ENCODE peak calls at places on chromosomes 11 and 22, in seven cellular contexts. B is GM12878, I is K562, H is HepG2, F is H1, W is SK-N-SH, O is GM12892. L is an unnamed sample.

GRCh38 chr11:5242933-5243844 is 6.5 kb downstream of the HBG1 start:
- DNase-seq in F (no peak), I (no peak), W (no peak), B (no peak), O (no peak), H (no peak), L (no peak)

GRCh38 chr22:19655399-19655798 is 58.9 kb upstream of the SEPTIN5 start:
- DNase-seq in B (no peak), H (no peak), O (no peak), W (no peak), I (no peak), F (no peak), L (no peak)

GRCh38 chr11:62554377-62554776 is 7.8 kb upstream of the AHNAK start:
- DNase-seq in O (no peak), H (no peak), F (no peak), W (no peak), B (no peak), I (no peak), L (no peak)

GRCh38 chr11:36376315-36376887 is 80.3 kb downstream of the PRR5L start:
- DNase-seq in O (no peak), F (no peak), H (no peak), I (no peak), W (peak), B (no peak), L (no peak)

GRCh38 chr11:10511046-10511711 is 29.8 kb downstream of the RNF141 start:
- DNase-seq in W (no peak), B (no peak), O (no peak), F (peak), I (no peak), H (no peak), L (no peak)

GRCh38 chr11:32385998-32386397 is 49.3 kb downstream of the WT1 start:
- DNase-seq in H (peak), B (no peak), W (peak), F (peak), I (peak), O (no peak), L (no peak)

GRCh38 chr11:31110825-31111224 is 258.7 kb downstream of the DCDC1 start:
- DNase-seq in I (no peak), H (no peak), B (no peak), W (no peak), F (no peak), O (no peak), L (no peak)

GRCh38 chr22:49514656-49515055 is 313.0 kb downstream of the BRD1 start:
- DNase-seq in H (no peak), F (no peak), I (no peak), O (no peak), W (no peak), B (no peak), L (no peak)

GRCh38 chr11:10415817-10416392 is 39.2 kb upstream of the AMPD3 start:
- DNase-seq in O (no peak), H (no peak), I (no peak), F (no peak), B (no peak), W (no peak), L (no peak)

GRCh38 chr22:31333648-31334047 is 12.5 kb downstream of the PATZ1 start:
- DNase-seq in F (no peak), B (no peak), I (no peak), W (no peak), H (no peak), O (no peak), L (no peak)

GRCh38 chr22:35400335-35400680 is 368 bp downstream of the MCM5 start:
- DNase-seq in I (no peak), O (no peak), F (no peak), H (no peak), W (no peak), B (no peak), L (no peak)

GRCh38 chr11:20066013-20066782 is 94.1 kb downstream of the DBX1 start:
- DNase-seq in B (no peak), H (no peak), I (no peak), O (no peak), W (no peak), F (no peak), L (no peak)

GRCh38 chr22:24200616-24201212 is 19.4 kb downstream of the SUSD2 start:
- DNase-seq in O (no peak), W (peak), B (no peak), I (no peak), F (no peak), H (peak), L (no peak)

GRCh38 chr22:46546466-46547178 is 9.2 kb upstream of the CELSR1 start:
- DNase-seq in O (no peak), F (no peak), I (no peak), H (no peak), W (no peak), B (no peak), L (no peak)

GRCh38 chr11:126336646-126337045 is 18.8 kb upstream of the ST3GAL4 start:
- DNase-seq in O (no peak), B (no peak), W (no peak), F (no peak), H (no peak), I (no peak), L (no peak)

GRCh38 chr11:23288001-23288783 is 427.9 kb upstream of the CCDC179 start:
- DNase-seq in F (no peak), W (no peak), I (no peak), B (no peak), O (no peak), H (no peak), L (no peak)

GRCh38 chr11:11486423-11486822 is 133.4 kb upstream of the CSNK2A3 start:
- DNase-seq in I (no peak), H (no peak), F (no peak), B (no peak), O (no peak), W (no peak), L (no peak)

GRCh38 chr11:106087815-106088435 is 10.5 kb downstream of the AASDHPPT start:
- DNase-seq in F (no peak), H (peak), O (no peak), B (no peak), I (no peak), W (peak), L (no peak)

GRCh38 chr11:65716774-65717405 is 3.7 kb downstream of the RNASEH2C start:
- DNase-seq in I (no peak), W (no peak), O (no peak), H (no peak), F (no peak), B (no peak), L (no peak)

GRCh38 chr11:128575956-128576340 is 11.4 kb downstream of the ETS1 start:
- DNase-seq in O (no peak), H (no peak), B (no peak), F (no peak), I (no peak), W (no peak), L (no peak)

GRCh38 chr11:69700278-69701140 is 3.3 kb downstream of the FGF19 start:
- DNase-seq in F (no peak), O (no peak), B (no peak), H (peak), I (peak), W (peak), L (no peak)

GRCh38 chr11:79363861-79364378 is 76.9 kb downstream of the TENM4 start:
- DNase-seq in O (no peak), W (no peak), F (no peak), H (no peak), I (no peak), B (no peak), L (no peak)

GRCh38 chr11:121082670-121083069 is 18.4 kb upstream of the TECTA start:
- DNase-seq in I (no peak), F (peak), O (no peak), W (no peak), B (no peak), H (no peak), L (no peak)

GRCh38 chr11:125990244-125990643 is 44.4 kb downstream of the VSIG10L2 start:
- DNase-seq in W (no peak), F (no peak), B (no peak), H (no peak), O (no peak), I (no peak), L (no peak)

GRCh38 chr11:61961570-61962212 is 5.7 kb downstream of the FTH1 start:
- DNase-seq in O (no peak), F (no peak), I (no peak), B (no peak), H (peak), W (no peak), L (no peak)

GRCh38 chr11:46918778-46919513 is 596 bp upstream of the LRP4 start:
- DNase-seq in H (no peak), F (no peak), W (no peak), B (no peak), O (no peak), I (no peak), L (no peak)

GRCh38 chr11:121914508-121914907 is 201.5 kb downstream of the BLID start:
- DNase-seq in B (no peak), W (no peak), H (no peak), O (no peak), F (no peak), I (no peak), L (no peak)

DNA sequence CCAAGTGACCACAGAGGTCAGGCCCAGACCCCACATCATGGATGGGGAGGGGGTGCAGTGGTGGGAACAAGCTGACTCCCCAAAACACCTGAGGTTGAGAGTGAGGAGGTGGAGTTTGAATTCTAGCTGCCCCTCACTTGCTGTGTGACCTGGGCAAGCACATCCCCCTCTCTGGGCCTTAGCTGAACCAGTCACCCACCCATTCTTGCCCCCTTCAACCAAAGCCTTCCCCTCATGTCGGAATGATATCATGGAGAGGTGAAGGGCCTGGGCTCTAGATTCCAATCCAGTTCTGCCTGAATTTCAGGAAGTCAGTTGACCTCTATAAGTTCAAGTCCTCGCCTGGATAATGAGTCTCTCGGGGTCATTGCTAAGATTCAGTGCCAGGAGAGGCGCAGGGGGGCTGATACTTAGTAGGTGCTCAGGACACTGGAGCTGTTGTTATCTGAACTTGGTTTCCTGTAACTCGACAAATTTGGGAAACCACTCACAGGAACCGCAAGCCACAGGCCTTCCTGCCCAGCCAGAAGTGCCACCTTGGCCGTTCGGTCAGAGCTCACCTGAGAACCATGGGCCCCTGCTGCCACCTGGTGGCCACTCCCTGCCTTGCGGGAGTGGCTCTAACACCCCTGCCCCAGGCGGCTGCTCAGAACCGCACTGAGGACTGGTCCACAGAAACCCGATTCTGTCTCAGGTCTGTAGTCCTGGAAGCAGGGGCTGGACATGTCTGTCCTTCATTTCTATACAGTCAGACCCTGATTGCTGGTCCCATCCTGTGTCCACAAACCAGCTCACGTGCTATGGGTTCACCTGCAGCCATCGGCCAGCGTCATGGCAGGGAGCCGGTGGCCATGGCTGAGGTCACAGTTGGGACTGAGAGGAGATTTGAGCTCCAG is 6.9 kb downstream of the CDC42EP1 start:
- DNase-seq in O (peak), I (no peak), F (no peak), B (peak), H (peak), W (peak), L (peak)
- TF ChIP-seq TAF1 in O (no peak), I (no peak), F (no peak), B (no peak), H (peak), W (no peak), L (no peak)

DNA sequence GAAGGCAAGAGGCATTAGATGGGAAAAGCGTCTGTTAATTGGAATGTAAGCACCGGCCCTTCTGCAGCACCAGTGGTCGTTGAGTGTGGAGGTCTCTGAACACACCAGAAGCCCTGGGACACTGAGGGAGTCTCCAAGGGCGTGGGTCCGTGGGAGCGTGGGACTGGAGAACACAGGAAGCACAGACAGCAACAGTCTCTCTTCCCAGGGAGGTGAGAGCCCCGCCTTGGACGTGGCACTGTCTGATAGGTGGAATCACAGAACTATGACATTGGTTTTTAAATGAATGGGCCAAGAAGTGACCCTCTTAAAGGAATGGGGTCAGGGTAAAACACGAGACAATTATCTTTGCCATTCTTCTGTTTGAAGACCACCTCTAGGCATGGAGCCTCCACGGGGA is 28.1 kb upstream of the BID start:
- DNase-seq in O (no peak), I (peak), W (no peak), F (no peak), B (no peak), H (no peak), L (no peak)
- TF ChIP-seq TAF1 in O (no peak), I (no peak), W (no peak), F (no peak), B (no peak), H (no peak), L (no peak)

GRCh38 chr11:71062199-71062598 is 190.2 kb downstream of the SHANK2 start:
- DNase-seq in I (no peak), O (no peak), H (no peak), W (no peak), F (no peak), B (no peak), L (no peak)
- TF ChIP-seq TAF1 in I (no peak), O (no peak), H (no peak), W (no peak), F (no peak), B (no peak), L (no peak)

GRCh38 chr22:45502215-45503070 is at the start of gene FBLN1:
- DNase-seq in O (no peak), F (no peak), H (peak), I (peak), W (peak), B (no peak), L (no peak)
- TF ChIP-seq TAF1 in O (no peak), F (peak), H (peak), I (no peak), W (no peak), B (no peak), L (no peak)